ENCODE peak calls at places on chromosome 11, in eight cellular contexts. C is lower lobe of right lung; A is breast epithelium; N is heart right ventricle; F is body of pancreas; Q is testis; M is SK-N-SH; K is CD8-positive, alpha-beta T cell. H is an unnamed sample.

GRCh38 chr11:122706689-122707088 is 51.2 kb downstream of the UBASH3B start:
- DNase-seq in C (no peak), A (no peak), N (no peak), F (no peak), Q (no peak), M (no peak), K (no peak), H (no peak)

GRCh38 chr11:4560462-4560861 is 15.5 kb downstream of the OR52M1 start:
- DNase-seq in C (no peak), A (no peak), N (no peak), F (no peak), Q (no peak), M (no peak), K (no peak), H (no peak)

GRCh38 chr11:92383430-92383829 is 158.8 kb downstream of the FAT3 start:
- DNase-seq in C (no peak), A (no peak), N (no peak), F (no peak), Q (no peak), M (no peak), K (no peak), H (no peak)

GRCh38 chr11:59174664-59175033 is 2.7 kb downstream of the DTX4 start:
- DNase-seq in C (no peak), A (no peak), N (no peak), F (no peak), Q (no peak), M (no peak), K (no peak), H (no peak)

GRCh38 chr11:118921121-118921928 is 4.4 kb downstream of the BCL9L start:
- DNase-seq in C (peak; percentile 80), A (no peak), N (no peak), F (peak; percentile 73), Q (peak; percentile 75), M (peak; percentile 30), K (no peak), H (peak; percentile 96)

GRCh38 chr11:71236836-71237475 is 15.4 kb downstream of the SHANK2 start:
- DNase-seq in C (no peak), A (no peak), N (no peak), F (peak; percentile 3), Q (no peak), M (peak; percentile 5), K (no peak), H (no peak)

GRCh38 chr11:74636633-74637184 is 44.3 kb downstream of the POLD3 start:
- DNase-seq in C (no peak), A (no peak), N (no peak), F (no peak), Q (no peak), M (no peak), K (no peak), H (no peak)

GRCh38 chr11:126602993-126603392 is 247.5 kb downstream of the ST3GAL4 start:
- DNase-seq in C (no peak), A (no peak), N (no peak), F (no peak), Q (no peak), M (no peak), K (no peak), H (no peak)

GRCh38 chr11:41456288-41456687 is 3.2 kb downstream of the LRRC4C start:
- DNase-seq in C (no peak), A (no peak), N (no peak), F (no peak), Q (no peak), M (no peak), K (no peak), H (no peak)
- H3K27me3 ChIP-seq in C (peaks cover 15% of the 10 kb centered on the region), A (peaks cover 7% of the 10 kb centered on the region), N (no peaks in the 10 kb centered on the region), F (no peaks in the 10 kb centered on the region), Q (no peaks in the 10 kb centered on the region), M (no peaks in the 10 kb centered on the region), K (no peaks in the 10 kb centered on the region), H (peaks cover 5% of the 10 kb centered on the region)

GRCh38 chr11:25628030-25628429 is 703.9 kb upstream of the ANO3 start:
- DNase-seq in C (no peak), A (no peak), N (no peak), F (no peak), Q (no peak), M (no peak), K (no peak), H (no peak)
- TF ChIP-seq CTCF in C (no peak), A (no peak), N (no peak), F (no peak), Q (no peak), M (no peak), K (no peak), H (no peak)

DNA sequence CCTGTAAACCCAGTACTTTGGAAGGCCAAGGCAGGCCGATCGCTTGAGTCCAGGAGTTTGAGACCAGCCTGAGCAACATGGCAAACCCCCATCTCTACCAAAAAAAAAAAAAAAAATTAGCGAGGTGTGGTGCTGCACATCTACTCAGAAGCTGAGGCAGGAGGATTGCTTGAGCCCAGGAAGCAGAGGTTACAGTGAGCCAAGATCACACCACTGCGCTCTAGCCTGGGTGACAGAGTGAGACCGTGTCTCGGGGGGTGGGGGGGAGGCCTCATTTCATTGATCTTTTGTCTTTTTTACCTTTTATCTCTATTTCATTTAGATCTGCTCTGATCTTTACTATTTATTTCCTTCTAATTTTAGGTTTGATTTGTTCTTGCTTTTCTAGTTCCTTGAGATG is 51.8 kb downstream of the KCNQ1OT1 start:
- DNase-seq in C (no peak), A (no peak), N (no peak), F (no peak), Q (no peak), M (no peak), K (no peak), H (no peak)
- H3K9me3 ChIP-seq in C (peaks cover 74% of the 10 kb centered on the region), A (peaks cover 50% of the 10 kb centered on the region), N (peaks cover 89% of the 10 kb centered on the region), F (no peaks in the 10 kb centered on the region), Q (no peaks in the 10 kb centered on the region), M (peaks cover 40% of the 10 kb centered on the region), K (peaks cover 17% of the 10 kb centered on the region), H (peaks cover 72% of the 10 kb centered on the region)

DNA sequence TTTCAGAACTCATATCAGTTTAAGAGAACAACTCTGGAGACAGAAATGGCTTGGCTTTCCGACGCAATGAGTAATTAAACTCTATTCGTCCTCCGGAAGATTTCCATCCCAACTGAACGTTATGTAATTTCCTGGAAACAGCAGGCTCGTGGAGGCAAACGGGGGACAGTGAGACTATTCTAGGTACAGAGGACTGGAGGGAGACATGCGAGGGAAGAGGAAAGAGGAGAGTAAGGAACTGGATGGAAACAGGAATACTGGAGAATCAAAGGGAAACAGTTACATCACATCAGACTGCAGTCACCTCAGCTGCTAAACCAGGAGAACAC is 28.3 kb downstream of the PPP2R1B start:
- DNase-seq in C (no peak), A (no peak), N (no peak), F (no peak), Q (no peak), M (no peak), K (no peak), H (no peak)
- H3K27me3 ChIP-seq in C (no peaks in the 10 kb centered on the region), A (no peaks in the 10 kb centered on the region), N (no peaks in the 10 kb centered on the region), F (no peaks in the 10 kb centered on the region), Q (no peaks in the 10 kb centered on the region), M (no peaks in the 10 kb centered on the region), K (no peaks in the 10 kb centered on the region), H (no peaks in the 10 kb centered on the region)

GRCh38 chr11:46382644-46383403 is 1.4 kb downstream of the MDK start:
- DNase-seq in C (no peak), A (no peak), N (no peak), F (peak; percentile 43), Q (peak; percentile 69), M (peak; percentile 83), K (no peak), H (no peak)
- TF ChIP-seq CTCF in C (peak; percentile 52), A (peak; percentile 35), N (peak; percentile 59), F (no peak), Q (peak; percentile 59), M (peak; percentile 72), K (no peak), H (peak; percentile 44)

GRCh38 chr11:60680455-60681119 is 18.8 kb upstream of the MS4A8 start:
- DNase-seq in C (no peak), A (no peak), N (no peak), F (no peak), Q (no peak), M (no peak), K (no peak), H (no peak)

GRCh38 chr11:60679879-60680278 is 19.5 kb upstream of the MS4A8 start:
- DNase-seq in C (no peak), A (no peak), N (no peak), F (no peak), Q (no peak), M (no peak), K (no peak), H (no peak)
- H3K9me3 ChIP-seq in C (peaks cover 17% of the 10 kb centered on the region), A (peaks cover 9% of the 10 kb centered on the region), N (peaks cover 23% of the 10 kb centered on the region), F (no peaks in the 10 kb centered on the region), Q (no peaks in the 10 kb centered on the region), M (no peaks in the 10 kb centered on the region), K (no peaks in the 10 kb centered on the region), H (peaks cover 15% of the 10 kb centered on the region)

GRCh38 chr11:111782109-111782784 is 16.1 kb upstream of the PPP2R1B start:
- DNase-seq in C (no peak), A (no peak), N (no peak), F (no peak), Q (no peak), M (no peak), K (no peak), H (no peak)
- H3K27me3 ChIP-seq in C (no peaks in the 10 kb centered on the region), A (no peaks in the 10 kb centered on the region), N (no peaks in the 10 kb centered on the region), F (no peaks in the 10 kb centered on the region), Q (no peaks in the 10 kb centered on the region), M (no peaks in the 10 kb centered on the region), K (no peaks in the 10 kb centered on the region), H (no peaks in the 10 kb centered on the region)